ENCODE peak calls at places on chromosomes 5 and 9, in five cellular contexts. One of them, this sample, is unnamed. For H3K4me1, the result is how much of the 10 kb centered on the place peaks cover.

GRCh38 chr9:3827175-3827574 is 301.4 kb upstream of the RFX3 start:
- DNase-seq in HCT116: peak
- DNase-seq in GM23338: no peak
- DNase-seq in SK-N-SH: no peak
- DNase-seq in HepG2: no peak
- DNase-seq in this sample: no peak

GRCh38 chr9:130332384-130332926 is 66.9 kb downstream of the HMCN2 start:
- DNase-seq in HCT116: no peak
- DNase-seq in HepG2: no peak
- DNase-seq in GM23338: no peak
- DNase-seq in SK-N-SH: no peak
- DNase-seq in this sample: no peak

GRCh38 chr5:138463335-138464017 is 1.8 kb upstream of the EGR1 start:
- DNase-seq in GM23338: peak
- DNase-seq in HepG2: no peak
- DNase-seq in HCT116: no peak
- DNase-seq in SK-N-SH: peak
- DNase-seq in this sample: no peak

GRCh38 chr5:154857091-154857533 is 1.3 kb upstream of the CNOT8 start:
- DNase-seq in HCT116: no peak
- DNase-seq in HepG2: no peak
- DNase-seq in SK-N-SH: no peak
- DNase-seq in GM23338: peak
- DNase-seq in this sample: peak

GRCh38 chr9:133184971-133185370 is 21.3 kb upstream of the GBGT1 start:
- DNase-seq in GM23338: peak
- DNase-seq in SK-N-SH: peak
- DNase-seq in HepG2: peak
- DNase-seq in HCT116: peak
- DNase-seq in this sample: peak

GRCh38 chr5:61228691-61229280 is 66.5 kb upstream of the SMIM15 start:
- DNase-seq in HCT116: no peak
- DNase-seq in GM23338: no peak
- DNase-seq in SK-N-SH: no peak
- DNase-seq in HepG2: no peak
- DNase-seq in this sample: no peak

GRCh38 chr9:34072410-34072809 is 23.7 kb upstream of the UBAP2 start:
- DNase-seq in SK-N-SH: no peak
- DNase-seq in GM23338: peak
- DNase-seq in HCT116: peak
- DNase-seq in HepG2: no peak
- DNase-seq in this sample: no peak

GRCh38 chr5:14143843-14144585 is 872 bp downstream of the TRIO start:
- DNase-seq in GM23338: peak
- DNase-seq in SK-N-SH: peak
- DNase-seq in HCT116: no peak
- DNase-seq in HepG2: no peak
- DNase-seq in this sample: no peak

GRCh38 chr5:78318337-78318736 is 23.8 kb upstream of the AP3B1 start:
- DNase-seq in HCT116: no peak
- DNase-seq in GM23338: no peak
- DNase-seq in SK-N-SH: no peak
- DNase-seq in HepG2: no peak
- DNase-seq in this sample: no peak

GRCh38 chr5:80654054-80654390 is 430 bp upstream of the MSH3 start:
- DNase-seq in HepG2: peak
- DNase-seq in HCT116: no peak
- DNase-seq in SK-N-SH: peak
- DNase-seq in GM23338: peak
- DNase-seq in this sample: no peak

GRCh38 chr9:134982311-134982710 is 64.6 kb upstream of the FCN1 start:
- DNase-seq in HCT116: no peak
- DNase-seq in GM23338: no peak
- DNase-seq in SK-N-SH: no peak
- DNase-seq in HepG2: no peak
- DNase-seq in this sample: no peak
- TF ChIP-seq REST in HCT116: no peak
- TF ChIP-seq REST in GM23338: no peak
- TF ChIP-seq REST in SK-N-SH: no peak
- TF ChIP-seq REST in HepG2: no peak
- TF ChIP-seq REST in this sample: no peak

GRCh38 chr9:93594041-93594756 is 17.8 kb downstream of the PHF2 start:
- DNase-seq in SK-N-SH: no peak
- DNase-seq in HepG2: no peak
- DNase-seq in GM23338: peak
- DNase-seq in HCT116: no peak
- DNase-seq in this sample: no peak

GRCh38 chr9:93596399-93596798 is 20.0 kb downstream of the PHF2 start:
- DNase-seq in SK-N-SH: no peak
- DNase-seq in GM23338: no peak
- DNase-seq in HCT116: no peak
- DNase-seq in HepG2: no peak
- DNase-seq in this sample: no peak

GRCh38 chr9:93595461-93595860 is 19.1 kb downstream of the PHF2 start:
- DNase-seq in SK-N-SH: no peak
- DNase-seq in HepG2: no peak
- DNase-seq in GM23338: no peak
- DNase-seq in HCT116: no peak
- DNase-seq in this sample: no peak

GRCh38 chr9:93597142-93597706 is 20.8 kb downstream of the PHF2 start:
- DNase-seq in HepG2: no peak
- DNase-seq in SK-N-SH: no peak
- DNase-seq in HCT116: no peak
- DNase-seq in GM23338: no peak
- DNase-seq in this sample: no peak

DNA sequence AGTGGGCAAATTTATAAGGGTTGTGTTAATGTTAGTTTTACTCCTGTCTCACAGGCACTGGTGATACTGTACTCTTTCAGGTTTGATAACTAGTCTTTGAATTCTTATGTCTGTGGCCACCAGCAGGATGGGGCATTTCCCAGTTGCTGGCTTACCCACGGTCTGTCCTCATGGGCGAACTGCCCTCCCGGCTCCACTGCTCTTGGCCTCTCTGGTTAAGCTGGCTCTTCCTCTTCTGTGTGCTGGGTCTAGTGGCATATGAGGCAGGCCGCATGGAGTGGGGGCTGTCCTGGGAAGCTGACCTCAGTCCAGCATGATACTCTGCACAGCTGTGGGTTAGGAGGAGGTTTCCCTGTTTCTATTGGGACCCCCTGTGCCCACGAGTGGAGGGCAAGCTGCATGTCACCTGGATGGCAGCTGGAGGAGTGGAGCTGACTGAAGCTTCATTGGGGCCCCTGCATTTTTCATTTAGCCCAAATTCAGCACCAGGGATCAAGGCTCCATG is 19.5 kb downstream of the PHF2 start:
- DNase-seq in SK-N-SH: no peak
- DNase-seq in HCT116: no peak
- DNase-seq in HepG2: no peak
- DNase-seq in GM23338: no peak
- DNase-seq in this sample: no peak
- H3K4me1 ChIP-seq in SK-N-SH: under half
- H3K4me1 ChIP-seq in HCT116: under half
- H3K4me1 ChIP-seq in HepG2: under half
- H3K4me1 ChIP-seq in GM23338: under half
- H3K4me1 ChIP-seq in this sample: under half

GRCh38 chr9:105141448-105142101 is 102.9 kb upstream of the SLC44A1 start:
- DNase-seq in GM23338: no peak
- DNase-seq in SK-N-SH: no peak
- DNase-seq in HepG2: no peak
- DNase-seq in HCT116: no peak
- DNase-seq in this sample: no peak

GRCh38 chr9:105142406-105143092 is 101.9 kb upstream of the SLC44A1 start:
- DNase-seq in SK-N-SH: no peak
- DNase-seq in HCT116: no peak
- DNase-seq in HepG2: no peak
- DNase-seq in GM23338: no peak
- DNase-seq in this sample: no peak

GRCh38 chr9:105144076-105144475 is 100.4 kb upstream of the SLC44A1 start:
- DNase-seq in GM23338: no peak
- DNase-seq in HCT116: no peak
- DNase-seq in SK-N-SH: no peak
- DNase-seq in HepG2: no peak
- DNase-seq in this sample: no peak

GRCh38 chr9:105132576-105132975 is 111.9 kb upstream of the SLC44A1 start:
- DNase-seq in HCT116: peak
- DNase-seq in HepG2: peak
- DNase-seq in GM23338: no peak
- DNase-seq in SK-N-SH: no peak
- DNase-seq in this sample: no peak

GRCh38 chr9:105138306-105138801 is 106.1 kb upstream of the SLC44A1 start:
- DNase-seq in HepG2: peak
- DNase-seq in SK-N-SH: no peak
- DNase-seq in HCT116: no peak
- DNase-seq in GM23338: peak
- DNase-seq in this sample: no peak
- TF ChIP-seq REST in HepG2: no peak
- TF ChIP-seq REST in SK-N-SH: no peak
- TF ChIP-seq REST in HCT116: no peak
- TF ChIP-seq REST in GM23338: no peak
- TF ChIP-seq REST in this sample: no peak

GRCh38 chr5:50711280-50711679 is 44.8 kb downstream of the PARP8 start:
- DNase-seq in GM23338: no peak
- DNase-seq in HCT116: no peak
- DNase-seq in SK-N-SH: peak
- DNase-seq in HepG2: no peak
- DNase-seq in this sample: no peak
- H3K4me1 ChIP-seq in GM23338: under half
- H3K4me1 ChIP-seq in HCT116: under half
- H3K4me1 ChIP-seq in SK-N-SH: under half
- H3K4me1 ChIP-seq in HepG2: under half
- H3K4me1 ChIP-seq in this sample: under half

GRCh38 chr9:89929721-89930480 is 325.1 kb downstream of the GADD45G start:
- DNase-seq in SK-N-SH: peak
- DNase-seq in HepG2: no peak
- DNase-seq in HCT116: no peak
- DNase-seq in GM23338: no peak
- DNase-seq in this sample: no peak
- TF ChIP-seq REST in SK-N-SH: no peak
- TF ChIP-seq REST in HepG2: no peak
- TF ChIP-seq REST in HCT116: no peak
- TF ChIP-seq REST in GM23338: no peak
- TF ChIP-seq REST in this sample: no peak

This sample was measured in Panc1.